ENCODE peak calls at places on chromosomes 6 and 20, in five cellular contexts. One of them, this sample, is unnamed.

GRCh38 chr6:2140438-2141128 is 104.8 kb downstream of the GMDS start:
- DNase-seq in astrocyte: no peak
- DNase-seq in AG09309: no peak
- DNase-seq in pancreas: no peak
- DNase-seq in heart right ventricle: no peak
- DNase-seq in this sample: no peak

GRCh38 chr6:99349620-99350141 is at the start of gene FAXC:
- DNase-seq in astrocyte: peak
- DNase-seq in AG09309: no peak
- DNase-seq in pancreas: peak
- DNase-seq in heart right ventricle: no peak
- DNase-seq in this sample: peak

GRCh38 chr6:167782698-167783517 is 43.8 kb upstream of the AFDN start:
- DNase-seq in astrocyte: no peak
- DNase-seq in AG09309: no peak
- DNase-seq in pancreas: no peak
- DNase-seq in heart right ventricle: no peak
- DNase-seq in this sample: no peak

GRCh38 chr20:20624914-20625313 is 87.5 kb downstream of the RALGAPA2 start:
- DNase-seq in astrocyte: no peak
- DNase-seq in AG09309: no peak
- DNase-seq in pancreas: no peak
- DNase-seq in heart right ventricle: no peak
- DNase-seq in this sample: no peak

GRCh38 chr6:16800942-16801341 is 39.7 kb upstream of the ATXN1 start:
- DNase-seq in astrocyte: peak
- DNase-seq in AG09309: peak
- DNase-seq in pancreas: no peak
- DNase-seq in heart right ventricle: no peak
- DNase-seq in this sample: peak

GRCh38 chr6:136225496-136225895 is 24.6 kb downstream of the MTFR2 start:
- DNase-seq in astrocyte: no peak
- DNase-seq in AG09309: no peak
- DNase-seq in pancreas: no peak
- DNase-seq in heart right ventricle: no peak
- DNase-seq in this sample: peak

GRCh38 chr20:1505361-1505760 is 14.1 kb upstream of the SIRPB2 start:
- DNase-seq in astrocyte: no peak
- DNase-seq in AG09309: no peak
- DNase-seq in pancreas: no peak
- DNase-seq in heart right ventricle: no peak
- DNase-seq in this sample: no peak

GRCh38 chr6:94511502-94512088 is 1065.7 kb upstream of the MANEA start:
- DNase-seq in astrocyte: no peak
- DNase-seq in AG09309: no peak
- DNase-seq in pancreas: peak
- DNase-seq in heart right ventricle: no peak
- DNase-seq in this sample: no peak

GRCh38 chr6:152351110-152351509 is 286.1 kb downstream of the SYNE1 start:
- DNase-seq in astrocyte: no peak
- DNase-seq in AG09309: no peak
- DNase-seq in pancreas: no peak
- DNase-seq in heart right ventricle: peak
- DNase-seq in this sample: no peak

GRCh38 chr6:39251406-39251805 is 22.1 kb upstream of the KCNK5 start:
- DNase-seq in astrocyte: no peak
- DNase-seq in AG09309: no peak
- DNase-seq in pancreas: no peak
- DNase-seq in heart right ventricle: no peak
- DNase-seq in this sample: no peak

GRCh38 chr20:53365676-53366075 is 228.0 kb downstream of the ZNF217 start:
- DNase-seq in astrocyte: no peak
- DNase-seq in AG09309: no peak
- DNase-seq in pancreas: no peak
- DNase-seq in heart right ventricle: no peak
- DNase-seq in this sample: no peak

GRCh38 chr6:3997144-3997770 is 81.7 kb downstream of the FAM217A start:
- DNase-seq in astrocyte: peak
- DNase-seq in AG09309: no peak
- DNase-seq in pancreas: no peak
- DNase-seq in heart right ventricle: no peak
- DNase-seq in this sample: peak

GRCh38 chr6:163226181-163226835 is 188.2 kb upstream of the QKI start:
- DNase-seq in astrocyte: peak
- DNase-seq in AG09309: no peak
- DNase-seq in pancreas: no peak
- DNase-seq in heart right ventricle: no peak
- DNase-seq in this sample: peak

GRCh38 chr6:132247381-132248159 is 153.7 kb downstream of the MOXD1 start:
- DNase-seq in astrocyte: peak
- DNase-seq in AG09309: no peak
- DNase-seq in pancreas: no peak
- DNase-seq in heart right ventricle: no peak
- DNase-seq in this sample: peak

GRCh38 chr6:57423468-57423867 is 106.0 kb downstream of the PRIM2 start:
- DNase-seq in astrocyte: no peak
- DNase-seq in AG09309: no peak
- DNase-seq in pancreas: no peak
- DNase-seq in heart right ventricle: no peak
- DNase-seq in this sample: peak

GRCh38 chr20:61621381-61621780 is 369.3 kb downstream of the CDH4 start:
- DNase-seq in astrocyte: no peak
- DNase-seq in AG09309: no peak
- DNase-seq in pancreas: no peak
- DNase-seq in heart right ventricle: no peak
- DNase-seq in this sample: no peak

GRCh38 chr6:119273287-119273686 is 76.3 kb downstream of the MAN1A1 start:
- DNase-seq in astrocyte: no peak
- DNase-seq in AG09309: no peak
- DNase-seq in pancreas: no peak
- DNase-seq in heart right ventricle: no peak
- DNase-seq in this sample: no peak

GRCh38 chr6:97765480-97765879 is 482.5 kb upstream of the MMS22L start:
- DNase-seq in astrocyte: peak
- DNase-seq in AG09309: no peak
- DNase-seq in pancreas: no peak
- DNase-seq in heart right ventricle: no peak
- DNase-seq in this sample: peak

GRCh38 chr6:9938801-9939200 is 476.1 kb downstream of the TFAP2A start:
- DNase-seq in astrocyte: no peak
- DNase-seq in AG09309: no peak
- DNase-seq in pancreas: no peak
- DNase-seq in heart right ventricle: no peak
- DNase-seq in this sample: no peak

GRCh38 chr20:32282461-32282860 is 5.0 kb downstream of the KIF3B start:
- DNase-seq in astrocyte: no peak
- DNase-seq in AG09309: no peak
- DNase-seq in pancreas: peak
- DNase-seq in heart right ventricle: peak
- DNase-seq in this sample: no peak

GRCh38 chr6:166942393-166943168 is 13.8 kb downstream of the RNASET2 start:
- DNase-seq in astrocyte: peak
- DNase-seq in AG09309: no peak
- DNase-seq in pancreas: no peak
- DNase-seq in heart right ventricle: no peak
- DNase-seq in this sample: peak

GRCh38 chr6:47042238-47042843 is at the start of gene ADGRF1:
- DNase-seq in astrocyte: peak
- DNase-seq in AG09309: no peak
- DNase-seq in pancreas: no peak
- DNase-seq in heart right ventricle: no peak
- DNase-seq in this sample: no peak

GRCh38 chr6:104597541-104598050 is 262.1 kb downstream of the HACE1 start:
- DNase-seq in astrocyte: peak
- DNase-seq in AG09309: peak
- DNase-seq in pancreas: no peak
- DNase-seq in heart right ventricle: no peak
- DNase-seq in this sample: no peak

GRCh38 chr20:54172856-54173652 is 732 bp downstream of the CYP24A1 start:
- DNase-seq in astrocyte: peak
- DNase-seq in AG09309: no peak
- DNase-seq in pancreas: peak
- DNase-seq in heart right ventricle: no peak
- DNase-seq in this sample: no peak

GRCh38 chr6:122553697-122554096 is 56.5 kb upstream of the PKIB start:
- DNase-seq in astrocyte: no peak
- DNase-seq in AG09309: no peak
- DNase-seq in pancreas: no peak
- DNase-seq in heart right ventricle: no peak
- DNase-seq in this sample: no peak

GRCh38 chr20:34825530-34826362 is at the start of gene NCOA6:
- DNase-seq in astrocyte: peak
- DNase-seq in AG09309: peak
- DNase-seq in pancreas: peak
- DNase-seq in heart right ventricle: peak
- DNase-seq in this sample: peak

GRCh38 chr20:34834459-34834893 is 9.0 kb upstream of the NCOA6 start:
- DNase-seq in astrocyte: no peak
- DNase-seq in AG09309: no peak
- DNase-seq in pancreas: no peak
- DNase-seq in heart right ventricle: no peak
- DNase-seq in this sample: peak

GRCh38 chr20:34824026-34824860 is 1.2 kb downstream of the NCOA6 start:
- DNase-seq in astrocyte: peak
- DNase-seq in AG09309: no peak
- DNase-seq in pancreas: peak
- DNase-seq in heart right ventricle: peak
- DNase-seq in this sample: peak

GRCh38 chr20:34824861-34825529 is 456 bp downstream of the NCOA6 start:
- DNase-seq in astrocyte: peak
- DNase-seq in AG09309: no peak
- DNase-seq in pancreas: peak
- DNase-seq in heart right ventricle: peak
- DNase-seq in this sample: peak

GRCh38 chr20:34829191-34829590 is 3.7 kb upstream of the NCOA6 start:
- DNase-seq in astrocyte: no peak
- DNase-seq in AG09309: no peak
- DNase-seq in pancreas: no peak
- DNase-seq in heart right ventricle: no peak
- DNase-seq in this sample: no peak
- TF ChIP-seq CTCF in astrocyte: no peak
- TF ChIP-seq CTCF in AG09309: no peak
- TF ChIP-seq CTCF in pancreas: no peak
- TF ChIP-seq CTCF in heart right ventricle: no peak
- TF ChIP-seq CTCF in this sample: peak

DNA sequence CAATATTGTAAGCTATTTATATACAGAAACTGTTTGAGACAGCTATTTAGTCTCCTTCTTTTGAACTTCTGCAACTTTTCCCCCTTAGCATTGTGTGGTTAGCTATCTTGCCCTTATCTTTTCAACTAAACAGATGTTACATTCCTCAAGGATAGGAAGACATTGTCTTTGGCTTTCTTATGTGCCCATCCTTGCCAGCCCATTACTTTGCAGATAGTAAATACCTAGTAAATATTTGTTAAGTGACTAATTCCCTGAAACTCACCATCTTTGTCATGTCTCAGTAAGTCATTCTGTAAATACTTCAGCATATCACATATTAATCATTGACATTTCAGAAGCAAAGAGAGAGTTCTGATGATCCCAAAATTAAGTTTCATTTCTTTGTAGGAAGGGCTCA is 69.1 kb upstream of the FLRT3 start:
- DNase-seq in astrocyte: peak
- DNase-seq in AG09309: peak
- DNase-seq in pancreas: no peak
- DNase-seq in heart right ventricle: no peak
- DNase-seq in this sample: peak
- H3K4me3 ChIP-seq in astrocyte: no peak
- H3K4me3 ChIP-seq in AG09309: no peak
- H3K4me3 ChIP-seq in pancreas: no peak
- H3K4me3 ChIP-seq in heart right ventricle: no peak
- H3K4me3 ChIP-seq in this sample: no peak

GRCh38 chr6:13357551-13358075 is 29.3 kb upstream of the TBC1D7 start:
- DNase-seq in astrocyte: peak
- DNase-seq in AG09309: no peak
- DNase-seq in pancreas: no peak
- DNase-seq in heart right ventricle: no peak
- DNase-seq in this sample: peak
- TF ChIP-seq CTCF in astrocyte: peak
- TF ChIP-seq CTCF in AG09309: peak
- TF ChIP-seq CTCF in pancreas: no peak
- TF ChIP-seq CTCF in heart right ventricle: no peak
- TF ChIP-seq CTCF in this sample: peak

GRCh38 chr6:33080127-33081089 is 4.6 kb downstream of the HLA-DPB1 start:
- DNase-seq in astrocyte: peak
- DNase-seq in AG09309: no peak
- DNase-seq in pancreas: no peak
- DNase-seq in heart right ventricle: peak
- DNase-seq in this sample: peak
- H3K4me3 ChIP-seq in astrocyte: peak
- H3K4me3 ChIP-seq in AG09309: peak
- H3K4me3 ChIP-seq in pancreas: peak
- H3K4me3 ChIP-seq in heart right ventricle: peak
- H3K4me3 ChIP-seq in this sample: peak

GRCh38 chr20:6416371-6416770 is 293.5 kb upstream of the FERMT1 start:
- DNase-seq in astrocyte: no peak
- DNase-seq in AG09309: no peak
- DNase-seq in pancreas: no peak
- DNase-seq in heart right ventricle: no peak
- DNase-seq in this sample: no peak
- TF ChIP-seq CTCF in astrocyte: no peak
- TF ChIP-seq CTCF in AG09309: no peak
- TF ChIP-seq CTCF in pancreas: no peak
- TF ChIP-seq CTCF in heart right ventricle: no peak
- TF ChIP-seq CTCF in this sample: no peak

GRCh38 chr6:30358340-30358679 is 13.4 kb downstream of the RPP21 start:
- DNase-seq in astrocyte: no peak
- DNase-seq in AG09309: no peak
- DNase-seq in pancreas: no peak
- DNase-seq in heart right ventricle: no peak
- DNase-seq in this sample: peak
- H3K4me3 ChIP-seq in astrocyte: peak
- H3K4me3 ChIP-seq in AG09309: no peak
- H3K4me3 ChIP-seq in pancreas: no peak
- H3K4me3 ChIP-seq in heart right ventricle: no peak
- H3K4me3 ChIP-seq in this sample: no peak

GRCh38 chr6:96465321-96465903 is 56.2 kb upstream of the UFL1 start:
- DNase-seq in astrocyte: no peak
- DNase-seq in AG09309: no peak
- DNase-seq in pancreas: no peak
- DNase-seq in heart right ventricle: no peak
- DNase-seq in this sample: no peak
- TF ChIP-seq CTCF in astrocyte: no peak
- TF ChIP-seq CTCF in AG09309: no peak
- TF ChIP-seq CTCF in pancreas: no peak
- TF ChIP-seq CTCF in heart right ventricle: no peak
- TF ChIP-seq CTCF in this sample: no peak

GRCh38 chr20:37336369-37337207 is 9.4 kb upstream of the SRC start:
- DNase-seq in astrocyte: no peak
- DNase-seq in AG09309: no peak
- DNase-seq in pancreas: no peak
- DNase-seq in heart right ventricle: peak
- DNase-seq in this sample: no peak
- H3K4me3 ChIP-seq in astrocyte: no peak
- H3K4me3 ChIP-seq in AG09309: no peak
- H3K4me3 ChIP-seq in pancreas: no peak
- H3K4me3 ChIP-seq in heart right ventricle: no peak
- H3K4me3 ChIP-seq in this sample: peak

This sample was measured in choroid plexus epithelial cell.